ENCODE peak calls at places on chromosomes 3 and 15, in eight cellular contexts. J, H, M, S, R, U, E and X are unnamed samples.
A peak's percentile ranks its signal among the peaks of the same experiment; 100 is the strongest.

GRCh38 chr3:30628931-30629590 is 22.7 kb downstream of the TGFBR2 start:
- DNase-seq in J (no peak), H (no peak), M (no peak), S (peak; percentile 34), R (no peak), U (no peak), E (no peak), X (peak; percentile 35)

GRCh38 chr3:126527455-126528211 is 3.7 kb downstream of the CHST13 start:
- DNase-seq in J (peak; percentile 40), H (no peak), M (peak; percentile 36), S (no peak), R (peak; percentile 45), U (no peak), E (no peak), X (no peak)

GRCh38 chr3:15271785-15272381 is 60.5 kb downstream of the SH3BP5 start:
- DNase-seq in J (peak; percentile 88), H (no peak), M (peak; percentile 80), S (no peak), R (peak; percentile 80), U (no peak), E (no peak), X (peak; percentile 63)

GRCh38 chr15:90020041-90020735 is 19.1 kb downstream of the ZNF710 start:
- DNase-seq in J (peak; percentile 80), H (no peak), M (peak; percentile 66), S (no peak), R (peak; percentile 59), U (no peak), E (no peak), X (peak; percentile 73)

GRCh38 chr3:119681279-119681678 is 4.1 kb upstream of the COX17 start:
- DNase-seq in J (no peak), H (no peak), M (no peak), S (peak; percentile 44), R (no peak), U (no peak), E (peak; percentile 58), X (no peak)

GRCh38 chr3:29466442-29466841 is 185.6 kb downstream of the RBMS3 start:
- DNase-seq in J (no peak), H (no peak), M (no peak), S (no peak), R (no peak), U (no peak), E (no peak), X (no peak)

GRCh38 chr3:151421956-151422355 is 37.4 kb upstream of the P2RY12 start:
- DNase-seq in J (no peak), H (no peak), M (no peak), S (no peak), R (no peak), U (no peak), E (no peak), X (no peak)

GRCh38 chr15:38608682-38609081 is 44.1 kb upstream of the RASGRP1 start:
- DNase-seq in J (no peak), H (no peak), M (no peak), S (no peak), R (no peak), U (no peak), E (no peak), X (no peak)

GRCh38 chr3:6452974-6453373 is 407.9 kb upstream of the GRM7 start:
- DNase-seq in J (no peak), H (no peak), M (no peak), S (no peak), R (no peak), U (no peak), E (no peak), X (no peak)

GRCh38 chr3:6449099-6449498 is 411.8 kb upstream of the GRM7 start:
- DNase-seq in J (no peak), H (no peak), M (no peak), S (no peak), R (no peak), U (no peak), E (no peak), X (no peak)

DNA sequence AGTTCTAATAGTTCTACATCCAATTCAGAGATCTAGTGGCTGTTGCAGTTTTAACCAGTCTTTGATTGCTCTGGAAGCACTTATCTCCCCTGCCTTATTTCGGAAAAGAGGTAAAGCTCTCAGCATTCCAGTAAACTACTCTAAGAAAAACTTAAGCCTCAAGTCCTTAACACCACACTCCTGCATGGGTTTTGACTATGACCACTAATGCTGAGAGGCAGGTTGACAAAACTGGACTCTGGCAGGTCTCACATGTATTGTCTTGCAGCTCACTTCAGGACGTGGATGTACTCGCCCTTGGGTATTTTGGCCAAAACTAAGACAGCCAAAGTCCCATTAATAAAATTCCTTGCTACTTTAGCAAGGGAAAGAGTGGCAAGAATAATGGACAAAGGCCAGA is 405.9 kb upstream of the GRM7 start:
- DNase-seq in J (no peak), H (no peak), M (no peak), S (no peak), R (no peak), U (no peak), E (no peak), X (no peak)
- H3K9me3 ChIP-seq in J (no peaks in the 10 kb centered on the region), H (no peaks in the 10 kb centered on the region), M (no peaks in the 10 kb centered on the region), S (no peaks in the 10 kb centered on the region), R (no peaks in the 10 kb centered on the region), U (no peaks in the 10 kb centered on the region), E (peaks cover 4% of the 10 kb centered on the region), X (no peaks in the 10 kb centered on the region)

DNA sequence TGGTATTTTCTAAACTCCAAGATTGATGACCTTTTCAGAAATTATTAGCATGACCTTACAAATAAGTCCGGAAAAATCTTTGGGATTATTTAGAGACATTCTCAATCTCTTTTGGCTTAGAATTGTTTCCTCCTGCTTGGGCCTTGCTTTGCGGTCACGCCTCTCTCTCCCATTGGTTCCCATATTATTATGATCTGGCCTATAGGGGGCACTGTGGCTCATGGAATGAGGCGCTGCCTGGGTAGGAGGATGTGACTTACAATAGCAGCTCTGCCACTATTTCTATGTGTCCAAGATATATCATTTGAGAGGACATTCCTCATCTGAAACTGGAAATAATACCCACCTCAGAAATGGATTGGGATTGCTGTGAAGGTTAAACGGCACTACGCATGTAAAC is 464.9 kb downstream of the MFSD1 start:
- DNase-seq in J (no peak), H (no peak), M (no peak), S (peak; percentile 61), R (no peak), U (no peak), E (peak; percentile 6), X (no peak)
- TF ChIP-seq CTCF in J (no peak), H (no peak), M (no peak), S (peak; percentile 49), R (peak; percentile 25), U (no peak), E (peak; percentile 43), X (no peak)

GRCh38 chr15:63381301-63382192 is at the start of gene CA12:
- DNase-seq in J (peak; percentile 87), H (no peak), M (peak; percentile 51), S (peak; percentile 81), R (peak; percentile 61), U (no peak), E (peak; percentile 55), X (peak; percentile 27)
- H3K4me3 ChIP-seq in J (peak within 1 kb of the TSS; percentile 34), H (peak within 1 kb of the TSS; percentile 73), M (peak within 1 kb of the TSS; percentile 48), S (peak within 1 kb of the TSS; percentile 92), R (peak within 1 kb of the TSS; percentile 59), U (peak within 1 kb of the TSS; percentile 8), E (peak within 1 kb of the TSS; percentile 54), X (peak within 1 kb of the TSS; percentile 61)

GRCh38 chr15:51414256-51414860 is 72.9 kb downstream of the GLDN start:
- DNase-seq in J (no peak), H (no peak), M (no peak), S (no peak), R (no peak), U (no peak), E (no peak), X (no peak)
- H3K9me3 ChIP-seq in J (no peaks in the 10 kb centered on the region), H (no peaks in the 10 kb centered on the region), M (no peaks in the 10 kb centered on the region), S (no peaks in the 10 kb centered on the region), R (no peaks in the 10 kb centered on the region), U (no peaks in the 10 kb centered on the region), E (no peaks in the 10 kb centered on the region), X (no peaks in the 10 kb centered on the region)

GRCh38 chr15:49343546-49343945 is 79.5 kb upstream of the FGF7 start:
- DNase-seq in J (no peak), H (no peak), M (no peak), S (no peak), R (no peak), U (no peak), E (no peak), X (no peak)
- TF ChIP-seq CTCF in J (no peak), H (no peak), M (no peak), S (no peak), R (no peak), U (no peak), E (no peak), X (no peak)

DNA sequence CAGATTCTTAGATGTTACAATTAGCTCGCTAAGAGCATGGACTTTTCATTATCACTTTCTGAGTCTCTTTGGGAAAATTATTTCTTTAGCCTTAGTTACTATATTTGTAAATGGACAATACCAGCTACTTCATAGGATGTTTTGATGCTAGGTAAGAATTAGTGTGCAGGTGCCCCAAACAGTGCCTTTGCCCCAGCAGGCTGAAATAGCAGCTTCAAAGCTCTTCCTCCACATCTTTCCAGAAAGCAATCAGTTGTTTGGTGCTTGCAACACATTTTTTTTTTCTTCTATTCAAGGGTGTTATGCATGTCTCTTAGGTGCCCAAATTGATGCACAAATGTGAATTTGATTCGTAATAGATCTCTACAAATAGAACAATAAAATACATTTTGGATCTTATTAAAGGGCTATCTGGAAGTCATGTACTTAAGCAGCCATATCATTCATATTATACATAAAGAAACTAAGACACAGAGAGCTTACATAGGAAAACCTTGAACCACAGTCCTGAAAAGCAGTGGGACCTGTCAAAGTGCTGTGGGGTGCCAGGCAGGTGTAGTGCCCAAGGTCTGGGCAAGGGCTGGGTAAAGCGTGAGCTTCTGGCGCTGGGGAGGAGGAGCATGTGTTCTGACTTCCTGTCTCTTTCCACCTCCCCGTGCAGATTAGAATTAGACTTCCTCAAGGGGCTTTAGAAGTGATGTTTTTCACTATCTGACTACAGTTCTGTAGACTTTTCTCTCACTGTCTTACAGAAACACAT is 62.9 kb downstream of the FNDC3B start:
- DNase-seq in J (peak; percentile 71), H (no peak), M (no peak), S (no peak), R (no peak), U (no peak), E (no peak), X (no peak)
- H3K4me3 ChIP-seq in J (no peak overlapping the region), H (peak overlapping the region; percentile 11), M (no peak overlapping the region), S (no peak overlapping the region), R (no peak overlapping the region), U (no peak overlapping the region), E (no peak overlapping the region), X (no peak overlapping the region)

DNA sequence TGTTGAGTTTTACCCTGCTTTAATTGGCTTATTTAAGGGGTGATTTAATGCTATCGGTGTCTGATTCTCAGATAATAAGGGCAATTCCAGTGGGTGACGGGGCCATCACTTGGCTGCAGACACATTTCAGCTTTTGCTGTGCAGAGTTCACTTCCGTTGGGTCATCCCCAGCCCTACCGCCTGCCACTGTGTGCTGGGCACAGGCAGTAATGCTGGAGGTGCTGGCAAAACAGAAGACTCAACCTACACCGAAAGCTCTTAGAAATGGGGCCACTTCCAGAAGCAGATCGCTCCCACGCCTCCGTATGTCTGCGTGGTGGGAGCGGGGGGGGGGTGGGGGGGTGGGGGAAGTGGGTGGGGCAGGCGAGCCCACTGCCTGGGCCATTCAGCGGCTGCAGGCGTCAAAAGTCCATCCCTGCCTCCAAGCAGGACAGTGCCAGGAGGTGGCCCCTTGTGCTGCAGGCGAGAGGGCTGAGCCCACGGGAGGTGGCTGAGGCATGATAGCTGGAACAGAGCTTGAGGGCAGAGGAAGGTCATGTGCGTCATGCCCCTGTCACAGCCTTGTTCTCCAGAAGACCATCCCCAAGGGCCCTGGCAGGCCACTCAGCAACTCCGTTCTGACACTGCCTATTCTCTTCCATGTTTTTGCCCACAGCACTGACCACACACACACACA is 128.3 kb downstream of the ATP10A start:
- DNase-seq in J (no peak), H (no peak), M (peak; percentile 24), S (no peak), R (no peak), U (no peak), E (no peak), X (peak; percentile 40)
- H3K9me3 ChIP-seq in J (no peaks in the 10 kb centered on the region), H (no peaks in the 10 kb centered on the region), M (no peaks in the 10 kb centered on the region), S (no peaks in the 10 kb centered on the region), R (no peaks in the 10 kb centered on the region), U (no peaks in the 10 kb centered on the region), E (no peaks in the 10 kb centered on the region), X (no peaks in the 10 kb centered on the region)

GRCh38 chr3:177357352-177358084 is 160.2 kb upstream of the TBL1XR1 start:
- DNase-seq in J (no peak), H (no peak), M (no peak), S (peak; percentile 63), R (no peak), U (no peak), E (peak; percentile 89), X (peak; percentile 67)
- TF ChIP-seq CTCF in J (no peak), H (peak; percentile 7), M (no peak), S (no peak), R (no peak), U (no peak), E (no peak), X (peak; percentile 15)